ENCODE peak calls at places on chromosomes 3 and 15, in four cellular contexts. B is activated naive CD8-positive, alpha-beta T cell treated with anti-CD3 and anti-CD28 coated beads, Interleukin-2, amount 50 U/mL, for 24 hours; M is T-helper 9 cell; W is HT1080. F is an unnamed sample.

GRCh38 chr3:23002846-23003800 is 200.0 kb upstream of the UBE2E2 start:
- DNase-seq in W (no peak), M (no peak), B (no peak), F (no peak)

GRCh38 chr15:85485956-85486567 is 105.7 kb downstream of the AKAP13 start:
- DNase-seq in B (peak), M (peak), W (peak), F (peak)

GRCh38 chr15:74599156-74599555 is 16.5 kb upstream of the CLK3 start:
- DNase-seq in W (no peak), M (no peak), B (no peak), F (no peak)

GRCh38 chr3:141223673-141224166 is 7.9 kb upstream of the PXYLP1 start:
- DNase-seq in W (no peak), B (no peak), M (no peak), F (no peak)

GRCh38 chr3:114103858-114104257 is 47.3 kb downstream of the QTRT2 start:
- DNase-seq in W (no peak), B (no peak), M (no peak), F (no peak)

GRCh38 chr15:64950888-64951287 is 38.8 kb downstream of the SPG21 start:
- DNase-seq in W (no peak), B (no peak), M (no peak), F (no peak)

GRCh38 chr15:29470794-29471193 is 201.2 kb upstream of the NSMCE3 start:
- DNase-seq in W (no peak), B (no peak), M (no peak), F (no peak)

GRCh38 chr3:57949779-57950618 is 58.2 kb upstream of the FLNB start:
- DNase-seq in M (no peak), W (peak), B (no peak), F (no peak)

GRCh38 chr3:183494341-183494740 is 61.2 kb downstream of the KLHL6 start:
- DNase-seq in W (no peak), B (no peak), M (no peak), F (no peak)

GRCh38 chr3:126552688-126553283 is 5.9 kb downstream of the C3orf22 start:
- DNase-seq in M (no peak), W (no peak), B (no peak), F (no peak)

GRCh38 chr3:198079771-198080520 is 119.9 kb downstream of the LMLN start:
- DNase-seq in B (peak), M (peak), W (no peak), F (peak)

GRCh38 chr15:79595995-79596622 is 164.0 kb downstream of the MINAR1 start:
- DNase-seq in B (peak), M (no peak), W (peak), F (peak)

GRCh38 chr15:43268111-43269105 is 1.7 kb upstream of the TGM5 start:
- DNase-seq in B (peak), M (no peak), W (peak), F (peak)

F was measured in activated CD8-positive, alpha-beta T cell treated with anti-CD3 and anti-CD28 coated beads, Interleukin-2, amount 10 ng/mL, durations not matched to agents 7 days and 5 days.